ENCODE peak calls at places on chromosome 21, in nine cellular contexts. J is nephron progenitor cell, E is endothelial cell of umbilical vein, M is WTC11, X is cardiac fibroblast, I is left lung, Q is breast epithelium, S is fibroblast of pulmonary artery, D is A549. C is an unnamed sample.

GRCh38 chr21:34922487-34922886 is 126.6 kb downstream of the RUNX1 start:
- DNase-seq in J (no peak), Q (no peak), S (no peak), X (no peak), E (no peak), M (no peak), I (no peak), D (no peak), C (no peak)

GRCh38 chr21:24224411-24224810 is 1382.9 kb downstream of the MRPL39 start:
- DNase-seq in Q (no peak), S (no peak), J (no peak), I (no peak), M (no peak), D (no peak), X (no peak), E (no peak), C (no peak)

GRCh38 chr21:43749686-43750262 is 26.3 kb downstream of the CSTB start:
- DNase-seq in I (no peak), D (no peak), Q (no peak), X (no peak), M (no peak), J (no peak), S (no peak), E (no peak), C (no peak)

GRCh38 chr21:35019631-35020032 is 29.5 kb downstream of the RUNX1 start:
- DNase-seq in S (no peak), J (no peak), E (no peak), Q (no peak), D (peak), M (no peak), X (no peak), I (no peak), C (no peak)

GRCh38 chr21:30924171-30924680 is 42.8 kb upstream of the KRTAP11-1 start:
- DNase-seq in I (no peak), E (no peak), X (no peak), D (no peak), S (no peak), Q (no peak), J (no peak), M (no peak), C (no peak)

GRCh38 chr21:46554431-46555224 is 50.3 kb downstream of the S100B start:
- DNase-seq in D (no peak), J (no peak), S (no peak), X (no peak), M (no peak), Q (no peak), E (no peak), I (no peak), C (peak)

GRCh38 chr21:43598416-43599120 is 60.7 kb downstream of the HSF2BP start:
- DNase-seq in D (no peak), X (peak), J (no peak), Q (no peak), S (peak), E (no peak), M (no peak), I (no peak), C (no peak)

GRCh38 chr21:40769231-40769630 is 77.7 kb downstream of the DSCAM start:
- DNase-seq in E (no peak), S (no peak), M (no peak), J (no peak), X (no peak), D (no peak), I (no peak), Q (no peak), C (no peak)

GRCh38 chr21:38524168-38525153 is 26.2 kb upstream of the ERG start:
- DNase-seq in J (no peak), Q (no peak), D (no peak), E (no peak), M (no peak), X (no peak), S (no peak), I (no peak), C (no peak)

GRCh38 chr21:14064296-14064645 is 146.5 kb downstream of the LIPI start:
- DNase-seq in M (no peak), Q (no peak), E (no peak), X (no peak), I (peak), S (no peak), J (no peak), D (no peak), C (no peak)

GRCh38 chr21:38985423-38986378 is 180.0 kb downstream of the ETS2 start:
- DNase-seq in J (peak), D (no peak), X (peak), I (no peak), S (peak), Q (no peak), M (no peak), E (no peak), C (no peak)

GRCh38 chr21:43196789-43197188 is 28.0 kb downstream of the CRYAA start:
- DNase-seq in Q (peak), D (no peak), I (no peak), M (peak), E (no peak), J (no peak), X (peak), S (peak), C (no peak)

GRCh38 chr21:34707876-34708325 is 39.1 kb downstream of the CLIC6 start:
- DNase-seq in E (no peak), Q (no peak), J (no peak), S (no peak), I (no peak), D (no peak), X (no peak), M (no peak), C (no peak)

GRCh38 chr21:43317254-43317748 is 109.6 kb downstream of the SIK1 start:
- DNase-seq in Q (no peak), D (no peak), I (peak), M (no peak), X (no peak), E (no peak), S (no peak), J (no peak), C (no peak)

GRCh38 chr21:31265293-31265692 is 78.8 kb downstream of the TIAM1 start:
- DNase-seq in S (peak), M (no peak), I (no peak), Q (no peak), J (no peak), X (peak), E (no peak), D (no peak), C (no peak)

GRCh38 chr21:43352568-43353281 is 74.2 kb downstream of the SIK1 start:
- DNase-seq in Q (no peak), M (no peak), S (peak), I (no peak), J (no peak), X (peak), D (peak), E (peak), C (no peak)

GRCh38 chr21:46157987-46158451 is 2.6 kb upstream of the FTCD start:
- DNase-seq in I (peak), D (no peak), M (no peak), E (no peak), Q (no peak), J (no peak), S (no peak), X (no peak), C (no peak)

GRCh38 chr21:45975017-45975595 is 6.5 kb upstream of the COL6A1 start:
- DNase-seq in J (peak), Q (peak), M (peak), D (no peak), I (no peak), E (no peak), X (peak), S (peak), C (no peak)

GRCh38 chr21:23021481-23021880 is 2023.3 kb downstream of the NCAM2 start:
- DNase-seq in E (no peak), D (no peak), S (no peak), X (no peak), I (peak), J (no peak), Q (no peak), M (no peak), C (no peak)

GRCh38 chr21:27040738-27041137 is 73.8 kb upstream of the ADAMTS5 start:
- DNase-seq in E (no peak), D (no peak), I (no peak), Q (no peak), J (no peak), M (no peak), S (no peak), X (no peak), C (no peak)

GRCh38 chr21:15400905-15401304 is 328.9 kb upstream of the USP25 start:
- DNase-seq in Q (no peak), M (no peak), I (no peak), D (no peak), X (peak), E (peak), J (no peak), S (peak), C (no peak)

GRCh38 chr21:35195232-35195631 is 146.1 kb upstream of the RUNX1 start:
- DNase-seq in D (peak), E (no peak), I (no peak), J (no peak), X (no peak), Q (no peak), S (no peak), M (no peak), C (no peak)

GRCh38 chr21:34834852-34835501 is 166.2 kb downstream of the CLIC6 start:
- DNase-seq in M (no peak), X (no peak), E (no peak), I (no peak), J (no peak), S (no peak), Q (no peak), D (no peak), C (no peak)

GRCh38 chr21:34357889-34358288 is 5.9 kb upstream of the KCNE2 start:
- DNase-seq in I (no peak), E (no peak), X (no peak), Q (no peak), M (no peak), J (no peak), D (no peak), S (no peak), C (no peak)

GRCh38 chr21:28099296-28099695 is 893.4 kb downstream of the LTN1 start:
- DNase-seq in I (no peak), S (peak), M (no peak), J (no peak), X (peak), D (no peak), Q (no peak), E (no peak), C (no peak)

GRCh38 chr21:43644609-43645008 is 14.7 kb downstream of the HSF2BP start:
- DNase-seq in Q (no peak), I (no peak), E (peak), J (no peak), S (peak), M (no peak), X (peak), D (peak), C (no peak)

GRCh38 chr21:10627316-10627863 is 106.0 kb downstream of the TPTE start:
- DNase-seq in I (peak), X (no peak), Q (no peak), E (no peak), D (no peak), J (no peak), M (no peak), S (no peak), C (no peak)

GRCh38 chr21:31623664-31624063 is 35.8 kb upstream of the SOD1 start:
- DNase-seq in I (no peak), E (peak), X (peak), J (no peak), S (peak), D (no peak), Q (no peak), M (no peak), C (no peak)

GRCh38 chr21:31253684-31254083 is 90.4 kb downstream of the TIAM1 start:
- DNase-seq in X (peak), Q (no peak), I (no peak), E (no peak), J (no peak), S (peak), M (no peak), D (no peak), C (no peak)

GRCh38 chr21:25501996-25502665 is 105.2 kb downstream of the MRPL39 start:
- DNase-seq in X (no peak), Q (no peak), I (no peak), E (no peak), S (no peak), D (no peak), M (no peak), J (no peak), C (no peak)

GRCh38 chr21:34926784-34927548 is 122.1 kb downstream of the RUNX1 start:
- DNase-seq in D (peak), J (no peak), I (no peak), Q (no peak), E (no peak), M (no peak), S (peak), X (peak), C (no peak)

GRCh38 chr21:25862596-25862995 is 127.8 kb downstream of the GABPA start:
- DNase-seq in Q (no peak), M (peak), I (no peak), D (peak), E (no peak), X (peak), S (peak), J (peak), C (no peak)

DNA sequence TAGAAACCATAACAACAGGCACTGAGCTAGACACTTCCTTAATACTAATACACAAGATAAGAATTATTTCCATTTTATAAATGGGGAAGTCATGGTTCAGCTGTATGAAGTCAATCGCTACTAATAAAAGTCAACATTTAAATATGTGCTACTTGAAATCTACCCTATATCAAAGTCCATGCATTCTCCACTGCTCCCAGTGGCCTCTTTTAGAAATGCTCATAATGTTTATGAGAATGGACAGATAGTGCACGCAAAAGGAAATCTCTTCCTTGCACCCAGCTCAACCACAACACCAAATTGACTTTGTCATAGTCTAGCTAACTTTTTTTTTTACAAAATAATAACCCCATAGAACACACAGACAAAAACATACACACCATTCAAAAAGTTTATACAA is 281.7 kb upstream of the CXADR start:
- DNase-seq in S (no peak), E (no peak), D (peak), J (no peak), I (no peak), X (no peak), Q (no peak), M (no peak), C (no peak)
- TF ChIP-seq CTCF in S (no peak), E (no peak), D (no peak), J (no peak), I (no peak), X (no peak), Q (no peak), M (no peak), C (no peak)

GRCh38 chr21:44911384-44912157 is 9.1 kb downstream of the ITGB2 start:
- DNase-seq in M (no peak), E (peak), Q (peak), I (peak), J (no peak), X (no peak), D (peak), S (no peak), C (no peak)
- TF ChIP-seq CTCF in M (no peak), E (peak), Q (peak), I (peak), J (no peak), X (no peak), D (peak), S (no peak), C (peak)

GRCh38 chr21:29238052-29238966 is 60.4 kb upstream of the BACH1 start:
- DNase-seq in D (no peak), Q (no peak), S (peak), M (no peak), X (peak), E (no peak), J (no peak), I (no peak), C (no peak)
- TF ChIP-seq CTCF in D (no peak), Q (no peak), S (no peak), M (no peak), X (no peak), E (no peak), J (no peak), I (no peak), C (no peak)

GRCh38 chr21:37461494-37461893 is 94.9 kb downstream of the DYRK1A start:
- DNase-seq in I (no peak), D (no peak), X (peak), S (no peak), J (no peak), E (no peak), M (no peak), Q (no peak), C (no peak)

GRCh38 chr21:37458669-37459276 is 92.2 kb downstream of the DYRK1A start:
- DNase-seq in J (no peak), S (no peak), Q (no peak), X (no peak), D (no peak), E (no peak), M (no peak), I (no peak), C (no peak)

GRCh38 chr21:37462087-37462861 is 95.7 kb downstream of the DYRK1A start:
- DNase-seq in I (no peak), E (no peak), M (no peak), X (no peak), D (no peak), S (no peak), J (no peak), Q (no peak), C (no peak)

GRCh38 chr21:37459575-37459974 is 93.0 kb downstream of the DYRK1A start:
- DNase-seq in J (no peak), X (peak), Q (no peak), M (no peak), I (no peak), E (no peak), S (peak), D (no peak), C (no peak)

DNA sequence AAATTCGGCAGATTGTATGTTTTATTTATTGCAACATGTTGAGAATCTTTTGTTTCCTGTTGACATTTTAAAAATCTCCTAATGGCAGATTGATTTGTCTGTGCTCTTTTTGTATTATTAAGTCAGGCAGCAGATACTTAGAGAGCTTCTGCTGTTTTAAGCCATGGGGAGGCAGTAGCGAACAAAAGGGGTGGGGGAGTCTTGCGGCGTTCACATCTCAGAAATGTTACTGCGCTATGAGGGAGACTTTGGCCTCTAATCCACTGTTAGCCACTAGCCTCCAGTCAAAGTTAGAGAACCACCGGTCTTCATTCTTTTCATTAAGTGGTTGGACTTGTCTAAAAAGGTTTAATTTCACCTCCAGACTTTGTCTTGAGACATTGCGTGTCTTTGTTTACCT is 93.6 kb downstream of the DYRK1A start:
- DNase-seq in I (no peak), X (no peak), D (peak), E (no peak), J (no peak), S (no peak), Q (no peak), M (peak), C (no peak)
- TF ChIP-seq CTCF in I (no peak), X (peak), D (no peak), E (no peak), J (peak), S (peak), Q (no peak), M (no peak), C (peak)

GRCh38 chr21:32844653-32845443 is 73.3 kb upstream of the PAXBP1 start:
- DNase-seq in M (no peak), X (peak), S (peak), Q (no peak), J (no peak), D (peak), E (no peak), I (no peak), C (no peak)
- TF ChIP-seq CTCF in M (no peak), X (no peak), S (no peak), Q (no peak), J (no peak), D (no peak), E (no peak), I (no peak), C (no peak)

GRCh38 chr21:33265664-33266049 is 510 bp upstream of the IL10RB start:
- DNase-seq in M (no peak), X (peak), Q (no peak), S (no peak), J (no peak), I (peak), D (no peak), E (no peak), C (no peak)
- TF ChIP-seq CTCF in M (no peak), X (no peak), Q (no peak), S (no peak), J (no peak), I (no peak), D (no peak), E (no peak), C (no peak)

GRCh38 chr21:41834252-41834925 is 44.8 kb downstream of the PRDM15 start:
- DNase-seq in X (no peak), E (no peak), M (no peak), J (no peak), D (no peak), S (no peak), I (peak), Q (no peak), C (no peak)
- TF ChIP-seq CTCF in X (no peak), E (no peak), M (no peak), J (no peak), D (no peak), S (no peak), I (no peak), Q (no peak), C (no peak)

C was measured in D721Med.